ENCODE peak calls at places on chromosome 21, in eight cellular contexts. O, B, I, U, H, K, V and C are unnamed samples.

GRCh38 chr21:14862794-14863720 is 201.7 kb downstream of the NRIP1 start:
- DNase-seq in I (no peak), V (no peak), U (no peak), H (no peak), O (no peak), K (peak), B (peak), C (peak)

GRCh38 chr21:14737278-14737677 is 191.2 kb upstream of the SAMSN1 start:
- DNase-seq in U (no peak), K (no peak), V (no peak), O (no peak), I (no peak), H (no peak), B (no peak), C (no peak)

GRCh38 chr21:45072166-45072962 is 2.0 kb upstream of the ADARB1 start:
- DNase-seq in V (no peak), O (no peak), I (no peak), H (no peak), K (no peak), B (no peak), U (no peak), C (no peak)

GRCh38 chr21:26070822-26071425 is 99.6 kb downstream of the APP start:
- DNase-seq in H (no peak), B (peak), I (no peak), V (no peak), U (peak), K (no peak), O (no peak), C (peak)

GRCh38 chr21:35796834-35797233 is 263.5 kb downstream of the SETD4 start:
- DNase-seq in H (no peak), B (peak), U (no peak), O (no peak), K (peak), I (no peak), V (no peak), C (no peak)

GRCh38 chr21:35932232-35932911 is 128.0 kb downstream of the SETD4 start:
- DNase-seq in I (peak), K (peak), U (peak), O (no peak), H (no peak), B (peak), V (peak), C (peak)

GRCh38 chr21:39155578-39155977 is 27.7 kb downstream of the PSMG1 start:
- DNase-seq in I (no peak), B (no peak), V (no peak), H (no peak), U (no peak), O (no peak), K (no peak), C (no peak)

GRCh38 chr21:32007461-32007860 is 134.6 kb downstream of the HUNK start:
- DNase-seq in B (peak), H (no peak), I (no peak), K (no peak), O (no peak), U (peak), V (no peak), C (no peak)

GRCh38 chr21:33406493-33406892 is 3.3 kb downstream of the IFNGR2 start:
- DNase-seq in B (no peak), V (no peak), I (no peak), K (no peak), U (no peak), H (no peak), O (no peak), C (no peak)